ENCODE peak calls at places on chromosomes 4 and X, in five cellular contexts. One of them, this sample, is unnamed.
A peak's percentile ranks its signal among the peaks of the same experiment; 100 is the strongest.

GRCh38 chrX:39331062-39331704 is 529.9 kb downstream of the MID1IP1 start:
- DNase-seq in hippocampal formation: no peak
- DNase-seq in uterus: no peak
- DNase-seq in substantia nigra: no peak
- DNase-seq in RWPE1: no peak
- DNase-seq in this sample: no peak

GRCh38 chrX:41982966-41983365 is 59.6 kb upstream of the CASK start:
- DNase-seq in hippocampal formation: no peak
- DNase-seq in uterus: no peak
- DNase-seq in substantia nigra: no peak
- DNase-seq in RWPE1: no peak
- DNase-seq in this sample: no peak

GRCh38 chr4:6498511-6499240 is 26.3 kb upstream of the PPP2R2C start:
- DNase-seq in hippocampal formation: no peak
- DNase-seq in uterus: no peak
- DNase-seq in substantia nigra: no peak
- DNase-seq in RWPE1: no peak
- DNase-seq in this sample: no peak

GRCh38 chr4:139692300-139693012 is 26.8 kb downstream of the MGST2 start:
- DNase-seq in hippocampal formation: no peak
- DNase-seq in uterus: no peak
- DNase-seq in substantia nigra: no peak
- DNase-seq in RWPE1: no peak
- DNase-seq in this sample: peak; percentile 26

GRCh38 chr4:14265651-14266050 is 638.1 kb upstream of the BOD1L1 start:
- DNase-seq in hippocampal formation: no peak
- DNase-seq in uterus: no peak
- DNase-seq in substantia nigra: no peak
- DNase-seq in RWPE1: no peak
- DNase-seq in this sample: no peak

GRCh38 chr4:168486961-168487820 is 6.9 kb upstream of the DDX60L start:
- DNase-seq in hippocampal formation: no peak
- DNase-seq in uterus: no peak
- DNase-seq in substantia nigra: no peak
- DNase-seq in RWPE1: peak; percentile 78
- DNase-seq in this sample: no peak

GRCh38 chr4:24736066-24736465 is 59.3 kb upstream of the SOD3 start:
- DNase-seq in hippocampal formation: no peak
- DNase-seq in uterus: no peak
- DNase-seq in substantia nigra: no peak
- DNase-seq in RWPE1: no peak
- DNase-seq in this sample: peak; percentile 31

GRCh38 chr4:79584902-79585301 is 176.9 kb upstream of the GK2 start:
- DNase-seq in hippocampal formation: no peak
- DNase-seq in uterus: no peak
- DNase-seq in substantia nigra: no peak
- DNase-seq in RWPE1: no peak
- DNase-seq in this sample: no peak

GRCh38 chr4:119664168-119664907 is 35.7 kb upstream of the PDE5A start:
- DNase-seq in hippocampal formation: no peak
- DNase-seq in uterus: no peak
- DNase-seq in substantia nigra: no peak
- DNase-seq in RWPE1: no peak
- DNase-seq in this sample: no peak

GRCh38 chr4:138275946-138276621 is 33.9 kb upstream of the SLC7A11 start:
- DNase-seq in hippocampal formation: no peak
- DNase-seq in uterus: no peak
- DNase-seq in substantia nigra: no peak
- DNase-seq in RWPE1: peak; percentile 62
- DNase-seq in this sample: no peak

GRCh38 chr4:24777528-24777927 is 17.8 kb upstream of the SOD3 start:
- DNase-seq in hippocampal formation: no peak
- DNase-seq in uterus: no peak
- DNase-seq in substantia nigra: no peak
- DNase-seq in RWPE1: no peak
- DNase-seq in this sample: no peak

GRCh38 chr4:2913168-2913567 is 50.0 kb downstream of the NOP14 start:
- DNase-seq in hippocampal formation: no peak
- DNase-seq in uterus: no peak
- DNase-seq in substantia nigra: no peak
- DNase-seq in RWPE1: no peak
- DNase-seq in this sample: no peak

GRCh38 chrX:67893931-67894330 is 350.1 kb downstream of the AR start:
- DNase-seq in hippocampal formation: no peak
- DNase-seq in uterus: no peak
- DNase-seq in substantia nigra: no peak
- DNase-seq in RWPE1: no peak
- DNase-seq in this sample: no peak

GRCh38 chr4:112523764-112524505 is 8.0 kb upstream of the NEUROG2 start:
- DNase-seq in hippocampal formation: no peak
- DNase-seq in uterus: no peak
- DNase-seq in substantia nigra: peak; percentile 18
- DNase-seq in RWPE1: peak; percentile 49
- DNase-seq in this sample: peak; percentile 96

GRCh38 chrX:113833656-113834055 is 750.2 kb upstream of the HTR2C start:
- DNase-seq in hippocampal formation: no peak
- DNase-seq in uterus: no peak
- DNase-seq in substantia nigra: no peak
- DNase-seq in RWPE1: no peak
- DNase-seq in this sample: no peak

GRCh38 chr4:42673084-42673429 is 16.2 kb upstream of the ATP8A1 start:
- DNase-seq in hippocampal formation: no peak
- DNase-seq in uterus: no peak
- DNase-seq in substantia nigra: no peak
- DNase-seq in RWPE1: peak; percentile 18
- DNase-seq in this sample: no peak

GRCh38 chrX:130155564-130155963 is 10.1 kb downstream of the AIFM1 start:
- DNase-seq in hippocampal formation: no peak
- DNase-seq in uterus: no peak
- DNase-seq in substantia nigra: no peak
- DNase-seq in RWPE1: no peak
- DNase-seq in this sample: no peak

GRCh38 chr4:112889619-112890294 is 159.7 kb upstream of the ANK2 start:
- DNase-seq in hippocampal formation: no peak
- DNase-seq in uterus: peak; percentile 40
- DNase-seq in substantia nigra: no peak
- DNase-seq in RWPE1: no peak
- DNase-seq in this sample: no peak

GRCh38 chrX:85836868-85837267 is 210.5 kb downstream of the CHM start:
- DNase-seq in hippocampal formation: no peak
- DNase-seq in uterus: no peak
- DNase-seq in substantia nigra: no peak
- DNase-seq in RWPE1: no peak
- DNase-seq in this sample: no peak

GRCh38 chr4:6892190-6892908 is 17.3 kb upstream of the TBC1D14 start:
- DNase-seq in hippocampal formation: no peak
- DNase-seq in uterus: peak; percentile 34
- DNase-seq in substantia nigra: no peak
- DNase-seq in RWPE1: no peak
- DNase-seq in this sample: peak; percentile 45